ENCODE peak calls at places on chromosomes 1 and 21, in ten cellular contexts. B is stimulated activated CD8-positive, alpha-beta memory T cell treated with anti-CD3 and anti-CD28 coated beads, Interleukin-4, amount 100 ng/mL, for 4 hours; G is NCI-H446; C is brain microvascular endothelial cell; W is stimulated activated CD4-positive, alpha-beta T cell treated with anti-CD3 and anti-CD28 coated beads, Interleukin-15, amount 100 ng/mL, for 48 hours; T is M059J; M is IMR-90; R is uterus; P is Calu3; A is AG04449. E is an unnamed sample.

GRCh38 chr21:37082856-37083611 is 10.0 kb downstream of the TTC3 start:
- DNase-seq in A (no peak), R (no peak), W (no peak), G (no peak), B (no peak), M (no peak), P (no peak), T (no peak), C (no peak), E (no peak)

GRCh38 chr1:87132664-87133000 is 196.0 kb upstream of the LMO4 start:
- DNase-seq in G (no peak), A (no peak), M (no peak), P (no peak), W (no peak), C (no peak), R (no peak), B (no peak), T (no peak), E (no peak)

GRCh38 chr1:51630393-51630792 is 13.5 kb downstream of the OSBPL9 start:
- DNase-seq in A (no peak), R (no peak), G (no peak), B (no peak), P (no peak), W (no peak), C (no peak), M (no peak), T (no peak), E (no peak)

GRCh38 chr1:159092398-159092760 is 15.8 kb upstream of the AIM2 start:
- DNase-seq in G (no peak), T (peak; percentile 25), M (no peak), C (no peak), P (no peak), R (no peak), A (no peak), B (no peak), W (no peak), E (no peak)

GRCh38 chr21:42424848-42425602 is 21.3 kb downstream of the UBASH3A start:
- DNase-seq in P (no peak), A (no peak), R (no peak), C (no peak), T (no peak), W (no peak), B (no peak), M (no peak), G (no peak), E (peak; percentile 82)

GRCh38 chr1:53074313-53075154 is 12.5 kb downstream of the PODN start:
- DNase-seq in B (no peak), G (no peak), A (no peak), T (no peak), W (no peak), P (no peak), C (no peak), M (no peak), R (no peak), E (no peak)

GRCh38 chr1:170321113-170321512 is 175.4 kb downstream of the NTMT2 start:
- DNase-seq in C (peak; percentile 40), T (peak; percentile 46), W (no peak), P (no peak), A (no peak), G (no peak), B (no peak), M (peak; percentile 53), R (no peak), E (no peak)

GRCh38 chr1:24857528-24858133 is 72.4 kb downstream of the RUNX3 start:
- DNase-seq in R (no peak), T (no peak), C (no peak), B (no peak), G (no peak), P (no peak), A (no peak), W (no peak), M (no peak), E (no peak)

GRCh38 chr1:58804853-58805252 is 21.0 kb upstream of the JUN start:
- DNase-seq in G (no peak), W (no peak), C (no peak), A (no peak), M (no peak), B (no peak), P (no peak), T (no peak), R (no peak), E (no peak)

GRCh38 chr1:30418426-30419245 is 304.7 kb downstream of the MATN1 start:
- DNase-seq in T (no peak), M (no peak), A (no peak), G (no peak), C (no peak), P (no peak), B (no peak), R (peak; percentile 9), W (no peak), E (no peak)

E was measured in NCI-H524 treated with DMSO at 0.1 percent for 48 hours.